ENCODE peak calls at places on chromosomes 11 and 22, in six cellular contexts. N is non-pigmented ciliary epithelial cell, L is nucleus accumbens, P is astrocyte of the hippocampus, X is GM12865, M is psoas muscle. Z is an unnamed sample.
A peak's percentile ranks its signal among the peaks of the same experiment; 100 is the strongest.

GRCh38 chr22:40414306-40414705 is 43.9 kb downstream of the SGSM3 start:
- DNase-seq in N (no peak), M (no peak), L (no peak), X (no peak), P (no peak), Z (no peak)

GRCh38 chr11:31761636-31762035 is 49.5 kb downstream of the PAX6 start:
- DNase-seq in L (no peak), X (no peak), M (no peak), P (no peak), N (no peak), Z (no peak)

GRCh38 chr11:17600316-17601205 is 53.5 kb downstream of the OTOG start:
- DNase-seq in M (no peak), X (no peak), P (no peak), L (no peak), N (no peak), Z (no peak)

GRCh38 chr22:49966716-49967332 is 6.3 kb downstream of the PIM3 start:
- DNase-seq in L (no peak), X (no peak), M (peak; percentile 71), P (peak; percentile 4), N (no peak), Z (no peak)

GRCh38 chr11:22465620-22466019 is 127.4 kb downstream of the SLC17A6 start:
- DNase-seq in P (peak; percentile 60), X (no peak), M (no peak), N (no peak), L (no peak), Z (no peak)

GRCh38 chr11:59615132-59615636 is 390 bp downstream of the OSBP start:
- DNase-seq in M (peak; percentile 29), P (peak; percentile 45), N (no peak), X (peak; percentile 76), L (peak; percentile 27), Z (peak; percentile 12)

GRCh38 chr11:121575250-121575962 is 122.6 kb upstream of the SORL1-AS1 start:
- DNase-seq in N (no peak), L (peak; percentile 31), M (peak; percentile 50), P (no peak), X (peak; percentile 75), Z (no peak)

GRCh38 chr11:79040348-79040747 is 400.5 kb downstream of the TENM4 start:
- DNase-seq in M (no peak), P (no peak), L (no peak), N (no peak), X (no peak), Z (no peak)

GRCh38 chr22:36900880-36901279 is 12.5 kb upstream of the CSF2RB start:
- DNase-seq in P (no peak), N (no peak), M (no peak), X (peak; percentile 14), L (no peak), Z (no peak)

GRCh38 chr11:44316388-44317240 is 6.7 kb upstream of the ALX4 start:
- DNase-seq in L (no peak), N (no peak), X (no peak), M (no peak), P (no peak), Z (peak; percentile 36)

GRCh38 chr11:119418759-119419158 is 4.2 kb downstream of the THY1 start:
- DNase-seq in M (no peak), L (no peak), X (no peak), P (no peak), N (no peak), Z (no peak)

GRCh38 chr11:120137187-120137610 is 714 bp downstream of the TRIM29 start:
- DNase-seq in P (no peak), M (no peak), X (no peak), N (no peak), L (no peak), Z (no peak)

Z was measured in NCI-H1930.